ENCODE peak calls at places on chromosome 13, in eight cellular contexts. G is epithelial cell of esophagus; O is endodermal cell; V is AG09319; N is fibroblast of pulmonary artery; Y is stimulated activated CD4-positive, alpha-beta T cell treated with anti-CD3 and anti-CD28 coated beads, Interleukin-2, amount 100 ng/mL, for 48 hours; S is ACHN; C is stimulated activated CD8-positive, alpha-beta memory T cell treated with anti-CD3 and anti-CD28 coated beads, Interleukin-4, amount 100 ng/mL, for 1 hour. T is an unnamed sample.

GRCh38 chr13:33678906-33679657 is 138.9 kb upstream of the RFC3 start:
- DNase-seq in G (peak; percentile 71), O (no peak), V (peak; percentile 80), N (peak; percentile 95), Y (peak; percentile 55), S (peak; percentile 7), C (peak; percentile 8), T (peak; percentile 29)

GRCh38 chr13:102466836-102467235 is 65.0 kb upstream of the FGF14 start:
- DNase-seq in G (no peak), O (no peak), V (no peak), N (no peak), Y (no peak), S (no peak), C (no peak), T (no peak)

GRCh38 chr13:99214691-99215090 is 14.0 kb downstream of the UBAC2 start:
- DNase-seq in G (no peak), O (no peak), V (no peak), N (no peak), Y (no peak), S (no peak), C (no peak), T (no peak)

GRCh38 chr13:45521292-45521691 is 56.6 kb downstream of the COG3 start:
- DNase-seq in G (peak; percentile 71), O (no peak), V (no peak), N (peak; percentile 35), Y (no peak), S (no peak), C (no peak), T (no peak)

GRCh38 chr13:84358601-84359000 is 476.3 kb upstream of the SLITRK1 start:
- DNase-seq in G (no peak), O (no peak), V (no peak), N (no peak), Y (no peak), S (no peak), C (no peak), T (no peak)

GRCh38 chr13:105773887-105774538 is 761.4 kb downstream of the EFNB2 start:
- DNase-seq in G (peak; percentile 82), O (no peak), V (no peak), N (peak; percentile 21), Y (no peak), S (peak; percentile 89), C (no peak), T (no peak)

GRCh38 chr13:102729560-102730275 is 34.9 kb upstream of the METTL21C start:
- DNase-seq in G (peak; percentile 89), O (no peak), V (no peak), N (peak; percentile 91), Y (no peak), S (peak; percentile 58), C (no peak), T (no peak)

GRCh38 chr13:107299717-107300116 is 731.8 kb upstream of the ARGLU1 start:
- DNase-seq in G (peak; percentile 58), O (no peak), V (no peak), N (no peak), Y (no peak), S (no peak), C (no peak), T (no peak)

GRCh38 chr13:30074955-30075614 is 224.7 kb upstream of the UBL3 start:
- DNase-seq in G (no peak), O (no peak), V (no peak), N (no peak), Y (no peak), S (no peak), C (no peak), T (no peak)

GRCh38 chr13:49602005-49602404 is 16.6 kb upstream of the RCBTB1 start:
- DNase-seq in G (peak; percentile 13), O (no peak), V (no peak), N (no peak), Y (no peak), S (no peak), C (no peak), T (no peak)

GRCh38 chr13:111228262-111229144 is 91.9 kb upstream of the TEX29 start:
- DNase-seq in G (no peak), O (peak; percentile 65), V (no peak), N (no peak), Y (no peak), S (peak; percentile 92), C (no peak), T (no peak)

GRCh38 chr13:114131581-114132418 is 623 bp downstream of the RASA3 start:
- DNase-seq in G (peak; percentile 22), O (no peak), V (no peak), N (peak; percentile 53), Y (no peak), S (peak; percentile 28), C (no peak), T (peak; percentile 25)

GRCh38 chr13:79710376-79710775 is 229.4 kb downstream of the NDFIP2 start:
- DNase-seq in G (peak; percentile 54), O (no peak), V (peak; percentile 68), N (peak; percentile 66), Y (no peak), S (no peak), C (no peak), T (no peak)

GRCh38 chr13:94061316-94061715 is 418.2 kb downstream of the DCT start:
- DNase-seq in G (peak; percentile 28), O (no peak), V (peak; percentile 5), N (peak; percentile 19), Y (no peak), S (no peak), C (no peak), T (no peak)

GRCh38 chr13:103941506-103942148 is 875.4 kb upstream of the SLC10A2 start:
- DNase-seq in G (peak; percentile 17), O (no peak), V (no peak), N (peak; percentile 24), Y (no peak), S (no peak), C (no peak), T (no peak)

GRCh38 chr13:29959086-29959485 is 108.7 kb upstream of the UBL3 start:
- DNase-seq in G (no peak), O (peak; percentile 64), V (no peak), N (no peak), Y (no peak), S (no peak), C (no peak), T (no peak)

GRCh38 chr13:95704510-95704909 is 27.6 kb downstream of the DNAJC3 start:
- DNase-seq in G (peak; percentile 27), O (no peak), V (no peak), N (no peak), Y (no peak), S (peak; percentile 13), C (no peak), T (no peak)

GRCh38 chr13:33441015-33441414 is 155.5 kb upstream of the STARD13 start:
- DNase-seq in G (peak; percentile 60), O (peak; percentile 64), V (no peak), N (peak; percentile 53), Y (no peak), S (peak; percentile 45), C (no peak), T (no peak)

GRCh38 chr13:24617394-24618218 is 62.6 kb upstream of the ATP12A start:
- DNase-seq in G (no peak), O (no peak), V (no peak), N (no peak), Y (no peak), S (no peak), C (no peak), T (no peak)

GRCh38 chr13:109868583-109869311 is 82.4 kb upstream of the IRS2 start:
- DNase-seq in G (peak; percentile 58), O (no peak), V (no peak), N (peak; percentile 8), Y (no peak), S (peak; percentile 7), C (no peak), T (no peak)

GRCh38 chr13:24161010-24161775 is 673 bp downstream of the SPATA13 start:
- DNase-seq in G (no peak), O (no peak), V (no peak), N (no peak), Y (peak; percentile 34), S (peak; percentile 30), C (peak; percentile 9), T (no peak)

GRCh38 chr13:99992912-99993311 is 11.3 kb downstream of the ZIC2 start:
- DNase-seq in G (peak; percentile 74), O (no peak), V (no peak), N (no peak), Y (no peak), S (no peak), C (no peak), T (no peak)

GRCh38 chr13:80664930-80665329 is 324.0 kb upstream of the SPRY2 start:
- DNase-seq in G (no peak), O (no peak), V (no peak), N (peak; percentile 61), Y (no peak), S (no peak), C (no peak), T (no peak)

GRCh38 chr13:108961542-108962125 is 332.2 kb downstream of the MYO16 start:
- DNase-seq in G (peak; percentile 62), O (no peak), V (no peak), N (peak; percentile 71), Y (no peak), S (peak; percentile 59), C (peak; percentile 0), T (no peak)

GRCh38 chr13:51928231-51928630 is 66.5 kb downstream of the CCDC70 start:
- DNase-seq in G (no peak), O (no peak), V (no peak), N (no peak), Y (no peak), S (no peak), C (no peak), T (no peak)

GRCh38 chr13:102090532-102090931 is 311.3 kb downstream of the FGF14 start:
- DNase-seq in G (no peak), O (no peak), V (no peak), N (no peak), Y (no peak), S (no peak), C (no peak), T (no peak)

GRCh38 chr13:22926176-22927007 is 254.4 kb upstream of the SGCG start:
- DNase-seq in G (peak; percentile 36), O (peak; percentile 92), V (peak; percentile 5), N (peak; percentile 8), Y (no peak), S (no peak), C (no peak), T (peak; percentile 82)

GRCh38 chr13:40058757-40059236 is 403.3 kb downstream of the COG6 start:
- DNase-seq in G (peak; percentile 20), O (no peak), V (no peak), N (peak; percentile 33), Y (no peak), S (no peak), C (no peak), T (no peak)

GRCh38 chr13:99375806-99376080 is 68.5 kb upstream of the GPR183 start:
- DNase-seq in G (no peak), O (no peak), V (no peak), N (no peak), Y (no peak), S (no peak), C (no peak), T (no peak)

GRCh38 chr13:53100394-53101063 is 71.9 kb downstream of the OLFM4 start:
- DNase-seq in G (no peak), O (no peak), V (no peak), N (no peak), Y (no peak), S (no peak), C (no peak), T (no peak)

GRCh38 chr13:24178847-24179845 is 18.6 kb downstream of the SPATA13 start:
- DNase-seq in G (peak; percentile 49), O (no peak), V (no peak), N (peak; percentile 38), Y (no peak), S (no peak), C (no peak), T (no peak)

GRCh38 chr13:113860051-113860471 is 3.8 kb downstream of the GAS6 start:
- DNase-seq in G (no peak), O (peak; percentile 74), V (no peak), N (no peak), Y (no peak), S (no peak), C (no peak), T (no peak)

GRCh38 chr13:50410921-50411712 is 395.9 kb downstream of the KCNRG start:
- DNase-seq in G (peak; percentile 90), O (peak; percentile 65), V (no peak), N (peak; percentile 75), Y (no peak), S (peak; percentile 81), C (no peak), T (no peak)

GRCh38 chr13:34620073-34620858 is 321.8 kb upstream of the NBEA start:
- DNase-seq in G (no peak), O (no peak), V (no peak), N (no peak), Y (no peak), S (no peak), C (no peak), T (no peak)